ENCODE peak calls at places on chromosomes 1 and 21, in ten cellular contexts. One of them, this sample, is unnamed.
A peak's percentile ranks its signal among the peaks of the same experiment; 100 is the strongest.

GRCh38 chr1:238469146-238469601 is 578.5 kb upstream of the ZP4 start:
- DNase-seq in uterus: no peak
- DNase-seq in lower lobe of right lung: no peak
- DNase-seq in aorta: no peak
- DNase-seq in sigmoid colon: no peak
- DNase-seq in astrocyte: peak; percentile 67
- DNase-seq in CD8-positive, alpha-beta T cell: no peak
- DNase-seq in spleen: no peak
- DNase-seq in epithelial cell of prostate: no peak
- DNase-seq in body of pancreas: no peak
- DNase-seq in this sample: no peak

GRCh38 chr1:59215766-59216291 is 81.1 kb upstream of the FGGY start:
- DNase-seq in aorta: no peak
- DNase-seq in body of pancreas: no peak
- DNase-seq in astrocyte: no peak
- DNase-seq in epithelial cell of prostate: peak; percentile 6
- DNase-seq in CD8-positive, alpha-beta T cell: no peak
- DNase-seq in lower lobe of right lung: no peak
- DNase-seq in sigmoid colon: no peak
- DNase-seq in spleen: no peak
- DNase-seq in uterus: no peak
- DNase-seq in this sample: no peak

GRCh38 chr1:23452011-23452411 is 27.5 kb upstream of the TCEA3 start:
- DNase-seq in uterus: no peak
- DNase-seq in astrocyte: peak; percentile 12
- DNase-seq in aorta: no peak
- DNase-seq in spleen: no peak
- DNase-seq in epithelial cell of prostate: peak; percentile 84
- DNase-seq in body of pancreas: peak; percentile 88
- DNase-seq in CD8-positive, alpha-beta T cell: peak; percentile 59
- DNase-seq in lower lobe of right lung: peak; percentile 90
- DNase-seq in sigmoid colon: peak; percentile 75
- DNase-seq in this sample: no peak

GRCh38 chr1:30471307-30471706 is 252.1 kb downstream of the MATN1 start:
- DNase-seq in body of pancreas: no peak
- DNase-seq in epithelial cell of prostate: no peak
- DNase-seq in CD8-positive, alpha-beta T cell: no peak
- DNase-seq in spleen: no peak
- DNase-seq in aorta: no peak
- DNase-seq in uterus: no peak
- DNase-seq in astrocyte: no peak
- DNase-seq in lower lobe of right lung: no peak
- DNase-seq in sigmoid colon: no peak
- DNase-seq in this sample: no peak

GRCh38 chr1:61851849-61852692 is 109.8 kb downstream of the PATJ start:
- DNase-seq in uterus: no peak
- DNase-seq in astrocyte: peak; percentile 30
- DNase-seq in body of pancreas: no peak
- DNase-seq in CD8-positive, alpha-beta T cell: no peak
- DNase-seq in lower lobe of right lung: no peak
- DNase-seq in epithelial cell of prostate: no peak
- DNase-seq in aorta: no peak
- DNase-seq in spleen: no peak
- DNase-seq in sigmoid colon: no peak
- DNase-seq in this sample: no peak

GRCh38 chr1:18105196-18105595 is 2.4 kb upstream of the IGSF21 start:
- DNase-seq in epithelial cell of prostate: no peak
- DNase-seq in aorta: no peak
- DNase-seq in lower lobe of right lung: no peak
- DNase-seq in CD8-positive, alpha-beta T cell: no peak
- DNase-seq in sigmoid colon: no peak
- DNase-seq in astrocyte: no peak
- DNase-seq in spleen: no peak
- DNase-seq in uterus: no peak
- DNase-seq in body of pancreas: no peak
- DNase-seq in this sample: no peak

GRCh38 chr1:86146566-86146965 is 10.0 kb downstream of the COL24A1 start:
- DNase-seq in aorta: no peak
- DNase-seq in spleen: no peak
- DNase-seq in lower lobe of right lung: no peak
- DNase-seq in CD8-positive, alpha-beta T cell: no peak
- DNase-seq in astrocyte: no peak
- DNase-seq in uterus: no peak
- DNase-seq in body of pancreas: no peak
- DNase-seq in sigmoid colon: no peak
- DNase-seq in epithelial cell of prostate: no peak
- DNase-seq in this sample: no peak

GRCh38 chr1:211705439-211706205 is 30.2 kb upstream of the NEK2 start:
- DNase-seq in sigmoid colon: no peak
- DNase-seq in aorta: no peak
- DNase-seq in epithelial cell of prostate: peak; percentile 56
- DNase-seq in astrocyte: peak; percentile 18
- DNase-seq in lower lobe of right lung: no peak
- DNase-seq in body of pancreas: no peak
- DNase-seq in spleen: no peak
- DNase-seq in uterus: no peak
- DNase-seq in CD8-positive, alpha-beta T cell: no peak
- DNase-seq in this sample: no peak

GRCh38 chr1:6511056-6511455 is 19.6 kb upstream of the PLEKHG5 start:
- DNase-seq in uterus: no peak
- DNase-seq in body of pancreas: no peak
- DNase-seq in epithelial cell of prostate: no peak
- DNase-seq in aorta: no peak
- DNase-seq in astrocyte: no peak
- DNase-seq in CD8-positive, alpha-beta T cell: no peak
- DNase-seq in sigmoid colon: no peak
- DNase-seq in lower lobe of right lung: no peak
- DNase-seq in spleen: no peak
- DNase-seq in this sample: no peak

GRCh38 chr1:207027921-207028320 is 4.6 kb downstream of the C1orf116 start:
- DNase-seq in lower lobe of right lung: no peak
- DNase-seq in aorta: no peak
- DNase-seq in body of pancreas: no peak
- DNase-seq in astrocyte: no peak
- DNase-seq in spleen: no peak
- DNase-seq in sigmoid colon: no peak
- DNase-seq in epithelial cell of prostate: no peak
- DNase-seq in CD8-positive, alpha-beta T cell: no peak
- DNase-seq in uterus: no peak
- DNase-seq in this sample: no peak

GRCh38 chr1:201113451-201114244 is 1.4 kb upstream of the CACNA1S start:
- DNase-seq in spleen: no peak
- DNase-seq in sigmoid colon: no peak
- DNase-seq in body of pancreas: no peak
- DNase-seq in lower lobe of right lung: no peak
- DNase-seq in aorta: peak; percentile 4
- DNase-seq in astrocyte: no peak
- DNase-seq in uterus: no peak
- DNase-seq in epithelial cell of prostate: no peak
- DNase-seq in CD8-positive, alpha-beta T cell: no peak
- DNase-seq in this sample: no peak

GRCh38 chr1:106651028-106651752 is 405.3 kb upstream of the PRMT6 start:
- DNase-seq in astrocyte: no peak
- DNase-seq in spleen: no peak
- DNase-seq in body of pancreas: no peak
- DNase-seq in lower lobe of right lung: no peak
- DNase-seq in sigmoid colon: no peak
- DNase-seq in aorta: no peak
- DNase-seq in epithelial cell of prostate: no peak
- DNase-seq in uterus: no peak
- DNase-seq in CD8-positive, alpha-beta T cell: no peak
- DNase-seq in this sample: no peak

GRCh38 chr1:62481681-62482080 is 44.8 kb downstream of the USP1 start:
- DNase-seq in astrocyte: no peak
- DNase-seq in epithelial cell of prostate: no peak
- DNase-seq in spleen: no peak
- DNase-seq in lower lobe of right lung: no peak
- DNase-seq in uterus: no peak
- DNase-seq in CD8-positive, alpha-beta T cell: no peak
- DNase-seq in aorta: no peak
- DNase-seq in body of pancreas: no peak
- DNase-seq in sigmoid colon: no peak
- DNase-seq in this sample: no peak

GRCh38 chr1:50329332-50329932 is 93.8 kb downstream of the DMRTA2 start:
- DNase-seq in spleen: no peak
- DNase-seq in uterus: no peak
- DNase-seq in epithelial cell of prostate: no peak
- DNase-seq in CD8-positive, alpha-beta T cell: no peak
- DNase-seq in body of pancreas: peak; percentile 30
- DNase-seq in astrocyte: no peak
- DNase-seq in aorta: no peak
- DNase-seq in sigmoid colon: no peak
- DNase-seq in lower lobe of right lung: no peak
- DNase-seq in this sample: no peak

GRCh38 chr1:164716992-164717703 is 158.2 kb downstream of the PBX1 start:
- DNase-seq in aorta: no peak
- DNase-seq in sigmoid colon: no peak
- DNase-seq in epithelial cell of prostate: no peak
- DNase-seq in uterus: no peak
- DNase-seq in astrocyte: peak; percentile 40
- DNase-seq in CD8-positive, alpha-beta T cell: no peak
- DNase-seq in body of pancreas: no peak
- DNase-seq in lower lobe of right lung: no peak
- DNase-seq in spleen: no peak
- DNase-seq in this sample: no peak

GRCh38 chr1:242651817-242652216 is 127.3 kb upstream of the PLD5 start:
- DNase-seq in CD8-positive, alpha-beta T cell: no peak
- DNase-seq in epithelial cell of prostate: no peak
- DNase-seq in sigmoid colon: no peak
- DNase-seq in spleen: no peak
- DNase-seq in astrocyte: no peak
- DNase-seq in body of pancreas: no peak
- DNase-seq in uterus: no peak
- DNase-seq in lower lobe of right lung: no peak
- DNase-seq in aorta: no peak
- DNase-seq in this sample: no peak

GRCh38 chr21:26961704-26962103 is 5.2 kb downstream of the ADAMTS5 start:
- DNase-seq in aorta: no peak
- DNase-seq in spleen: no peak
- DNase-seq in epithelial cell of prostate: no peak
- DNase-seq in body of pancreas: no peak
- DNase-seq in uterus: no peak
- DNase-seq in sigmoid colon: no peak
- DNase-seq in astrocyte: no peak
- DNase-seq in CD8-positive, alpha-beta T cell: no peak
- DNase-seq in lower lobe of right lung: no peak
- DNase-seq in this sample: no peak

GRCh38 chr1:240242601-240243144 is 151.0 kb downstream of the FMN2 start:
- DNase-seq in astrocyte: peak; percentile 75
- DNase-seq in aorta: no peak
- DNase-seq in lower lobe of right lung: no peak
- DNase-seq in body of pancreas: no peak
- DNase-seq in spleen: no peak
- DNase-seq in sigmoid colon: no peak
- DNase-seq in uterus: no peak
- DNase-seq in CD8-positive, alpha-beta T cell: no peak
- DNase-seq in epithelial cell of prostate: no peak
- DNase-seq in this sample: no peak

DNA sequence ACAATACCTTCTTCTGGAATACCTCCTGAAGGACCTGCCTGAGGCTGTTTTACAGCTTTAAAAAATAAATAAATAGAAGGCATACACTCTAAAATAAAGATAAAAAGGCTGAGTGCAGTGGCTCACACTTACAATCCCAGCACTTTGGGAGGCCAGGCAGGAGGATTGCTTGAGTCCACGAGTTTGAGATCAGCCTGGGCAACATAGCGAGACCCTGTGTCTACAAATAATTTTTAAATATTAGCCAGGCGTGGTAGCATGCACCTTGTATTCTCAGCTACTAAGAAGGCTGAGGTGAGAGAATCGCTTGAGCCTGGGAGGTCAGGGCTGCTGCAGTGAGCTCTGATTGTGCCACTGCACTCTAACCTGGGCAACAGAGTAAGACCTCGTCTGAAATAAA is 75.0 kb downstream of the OSBPL9 start:
- DNase-seq in CD8-positive, alpha-beta T cell: no peak
- DNase-seq in sigmoid colon: no peak
- DNase-seq in epithelial cell of prostate: no peak
- DNase-seq in body of pancreas: no peak
- DNase-seq in uterus: no peak
- DNase-seq in astrocyte: no peak
- DNase-seq in lower lobe of right lung: no peak
- DNase-seq in aorta: no peak
- DNase-seq in spleen: no peak
- DNase-seq in this sample: no peak
- H3K27ac ChIP-seq in CD8-positive, alpha-beta T cell: no peak overlapping the region
- H3K27ac ChIP-seq in sigmoid colon: no peak overlapping the region
- H3K27ac ChIP-seq in epithelial cell of prostate: peak overlapping the region; percentile 87
- H3K27ac ChIP-seq in body of pancreas: no peak overlapping the region
- H3K27ac ChIP-seq in uterus: no peak overlapping the region
- H3K27ac ChIP-seq in astrocyte: no peak overlapping the region
- H3K27ac ChIP-seq in lower lobe of right lung: no peak overlapping the region
- H3K27ac ChIP-seq in aorta: no peak overlapping the region
- H3K27ac ChIP-seq in spleen: no peak overlapping the region
- H3K27ac ChIP-seq in this sample: no peak overlapping the region

GRCh38 chr1:168739908-168740307 is 10.9 kb upstream of the DPT start:
- DNase-seq in spleen: no peak
- DNase-seq in uterus: no peak
- DNase-seq in sigmoid colon: no peak
- DNase-seq in aorta: no peak
- DNase-seq in epithelial cell of prostate: no peak
- DNase-seq in CD8-positive, alpha-beta T cell: no peak
- DNase-seq in astrocyte: no peak
- DNase-seq in body of pancreas: no peak
- DNase-seq in lower lobe of right lung: no peak
- DNase-seq in this sample: no peak
- H3K27ac ChIP-seq in spleen: no peak overlapping the region
- H3K27ac ChIP-seq in uterus: no peak overlapping the region
- H3K27ac ChIP-seq in sigmoid colon: no peak overlapping the region
- H3K27ac ChIP-seq in aorta: no peak overlapping the region
- H3K27ac ChIP-seq in epithelial cell of prostate: no peak overlapping the region
- H3K27ac ChIP-seq in CD8-positive, alpha-beta T cell: no peak overlapping the region
- H3K27ac ChIP-seq in astrocyte: no peak overlapping the region
- H3K27ac ChIP-seq in body of pancreas: no peak overlapping the region
- H3K27ac ChIP-seq in lower lobe of right lung: no peak overlapping the region
- H3K27ac ChIP-seq in this sample: no peak overlapping the region

GRCh38 chr1:111199881-111200801 is at the start of gene DENND2D:
- DNase-seq in lower lobe of right lung: peak; percentile 76
- DNase-seq in CD8-positive, alpha-beta T cell: peak; percentile 76
- DNase-seq in uterus: peak; percentile 27
- DNase-seq in epithelial cell of prostate: no peak
- DNase-seq in aorta: peak; percentile 88
- DNase-seq in body of pancreas: peak; percentile 78
- DNase-seq in sigmoid colon: peak; percentile 74
- DNase-seq in spleen: peak; percentile 86
- DNase-seq in astrocyte: no peak
- DNase-seq in this sample: no peak
- H3K27ac ChIP-seq in lower lobe of right lung: peak within 1 kb of the TSS; percentile 79
- H3K27ac ChIP-seq in CD8-positive, alpha-beta T cell: peak within 1 kb of the TSS; percentile 55
- H3K27ac ChIP-seq in uterus: no peak within 1 kb of the TSS
- H3K27ac ChIP-seq in epithelial cell of prostate: peak within 1 kb of the TSS; percentile 79
- H3K27ac ChIP-seq in aorta: no peak within 1 kb of the TSS
- H3K27ac ChIP-seq in body of pancreas: peak within 1 kb of the TSS; percentile 45
- H3K27ac ChIP-seq in sigmoid colon: peak within 1 kb of the TSS; percentile 31
- H3K27ac ChIP-seq in spleen: peak within 1 kb of the TSS; percentile 98
- H3K27ac ChIP-seq in astrocyte: no peak within 1 kb of the TSS
- H3K27ac ChIP-seq in this sample: peak within 1 kb of the TSS; percentile 75

DNA sequence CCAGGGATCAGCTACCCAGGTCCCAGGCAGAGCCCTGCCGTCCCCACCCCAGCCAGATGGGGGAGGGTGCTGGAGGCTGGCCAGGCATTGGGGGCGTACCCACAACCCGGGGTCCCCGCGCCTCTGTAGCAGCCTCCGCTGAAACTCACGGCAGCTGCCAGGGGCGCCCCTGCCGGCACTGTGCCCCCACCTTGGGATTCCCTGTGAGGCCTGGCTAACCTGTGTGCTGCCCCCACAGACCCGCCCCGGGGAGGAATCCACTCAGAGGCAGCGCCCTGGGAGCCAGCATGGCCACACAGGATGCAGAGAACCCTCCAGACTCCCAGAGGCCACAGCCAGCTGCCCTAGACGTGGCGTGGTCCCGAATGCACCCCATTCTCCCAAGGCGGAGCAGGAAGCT is 3.8 kb downstream of the DVL1 start:
- DNase-seq in CD8-positive, alpha-beta T cell: no peak
- DNase-seq in lower lobe of right lung: no peak
- DNase-seq in sigmoid colon: no peak
- DNase-seq in body of pancreas: no peak
- DNase-seq in epithelial cell of prostate: no peak
- DNase-seq in uterus: no peak
- DNase-seq in aorta: no peak
- DNase-seq in spleen: no peak
- DNase-seq in astrocyte: no peak
- DNase-seq in this sample: no peak
- H3K27ac ChIP-seq in CD8-positive, alpha-beta T cell: no peak overlapping the region
- H3K27ac ChIP-seq in lower lobe of right lung: peak overlapping the region; percentile 46
- H3K27ac ChIP-seq in sigmoid colon: peak overlapping the region; percentile 8
- H3K27ac ChIP-seq in body of pancreas: no peak overlapping the region
- H3K27ac ChIP-seq in epithelial cell of prostate: peak overlapping the region; percentile 98
- H3K27ac ChIP-seq in uterus: no peak overlapping the region
- H3K27ac ChIP-seq in aorta: no peak overlapping the region
- H3K27ac ChIP-seq in spleen: no peak overlapping the region
- H3K27ac ChIP-seq in astrocyte: peak overlapping the region; percentile 20
- H3K27ac ChIP-seq in this sample: no peak overlapping the region